ENCODE peak calls at places on chromosome 9, in four cellular contexts. One of them, this sample, is unnamed.

GRCh38 chr9:15421532-15421931 is 1.1 kb upstream of the SNAPC3 start:
- DNase-seq in HCT116: no peak
- DNase-seq in K562: no peak
- DNase-seq in HepG2: no peak
- DNase-seq in this sample: no peak

GRCh38 chr9:113650207-113651131 is 186.9 kb downstream of the RGS3 start:
- DNase-seq in HCT116: no peak
- DNase-seq in K562: no peak
- DNase-seq in HepG2: peak
- DNase-seq in this sample: peak

GRCh38 chr9:32742296-32742695 is 41.0 kb upstream of the TMEM215 start:
- DNase-seq in HCT116: no peak
- DNase-seq in K562: no peak
- DNase-seq in HepG2: no peak
- DNase-seq in this sample: no peak

GRCh38 chr9:129630967-129631672 is 5.2 kb downstream of the NTMT1 start:
- DNase-seq in HCT116: no peak
- DNase-seq in K562: no peak
- DNase-seq in HepG2: no peak
- DNase-seq in this sample: no peak

GRCh38 chr9:130857864-130858730 is 23.0 kb downstream of the ABL1 start:
- DNase-seq in HCT116: no peak
- DNase-seq in K562: no peak
- DNase-seq in HepG2: no peak
- DNase-seq in this sample: no peak

GRCh38 chr9:81002920-81003319 is 686.4 kb downstream of the TLE1 start:
- DNase-seq in HCT116: no peak
- DNase-seq in K562: no peak
- DNase-seq in HepG2: no peak
- DNase-seq in this sample: no peak

GRCh38 chr9:10612649-10613398 is at the start of gene PTPRD:
- DNase-seq in HCT116: no peak
- DNase-seq in K562: peak
- DNase-seq in HepG2: peak
- DNase-seq in this sample: no peak

GRCh38 chr9:115494393-115494792 is 376.4 kb upstream of the TNC start:
- DNase-seq in HCT116: no peak
- DNase-seq in K562: no peak
- DNase-seq in HepG2: no peak
- DNase-seq in this sample: no peak

GRCh38 chr9:120750421-120750820 is 36.2 kb upstream of the MEGF9 start:
- DNase-seq in HCT116: no peak
- DNase-seq in K562: no peak
- DNase-seq in HepG2: no peak
- DNase-seq in this sample: no peak

GRCh38 chr9:38440511-38440910 is 16.3 kb upstream of the IGFBPL1 start:
- DNase-seq in HCT116: no peak
- DNase-seq in K562: no peak
- DNase-seq in HepG2: no peak
- DNase-seq in this sample: no peak

GRCh38 chr9:37209431-37210386 is 89.3 kb downstream of the ZCCHC7 start:
- DNase-seq in HCT116: no peak
- DNase-seq in K562: peak
- DNase-seq in HepG2: peak
- DNase-seq in this sample: no peak

GRCh38 chr9:107258919-107259318 is 24.2 kb upstream of the RAD23B start:
- DNase-seq in HCT116: no peak
- DNase-seq in K562: no peak
- DNase-seq in HepG2: no peak
- DNase-seq in this sample: no peak

GRCh38 chr9:123349691-123350480 is 6.1 kb upstream of the CRB2 start:
- DNase-seq in HCT116: peak
- DNase-seq in K562: peak
- DNase-seq in HepG2: peak
- DNase-seq in this sample: peak

GRCh38 chr9:85212887-85213286 is 528.9 kb downstream of the AGTPBP1 start:
- DNase-seq in HCT116: peak
- DNase-seq in K562: peak
- DNase-seq in HepG2: no peak
- DNase-seq in this sample: no peak

GRCh38 chr9:137421838-137422667 is 909 bp downstream of the EXD3 start:
- DNase-seq in HCT116: no peak
- DNase-seq in K562: no peak
- DNase-seq in HepG2: no peak
- DNase-seq in this sample: no peak

GRCh38 chr9:120767451-120767850 is 25.8 kb downstream of the FBXW2 start:
- DNase-seq in HCT116: no peak
- DNase-seq in K562: no peak
- DNase-seq in HepG2: peak
- DNase-seq in this sample: no peak

GRCh38 chr9:134759001-134759607 is 117.5 kb downstream of the COL5A1 start:
- DNase-seq in HCT116: no peak
- DNase-seq in K562: no peak
- DNase-seq in HepG2: no peak
- DNase-seq in this sample: no peak

GRCh38 chr9:136753371-136754058 is 4.5 kb downstream of the LCN8 start:
- DNase-seq in HCT116: no peak
- DNase-seq in K562: no peak
- DNase-seq in HepG2: no peak
- DNase-seq in this sample: no peak

GRCh38 chr9:15349892-15350761 is 43.1 kb upstream of the TTC39B start:
- DNase-seq in HCT116: no peak
- DNase-seq in K562: no peak
- DNase-seq in HepG2: peak
- DNase-seq in this sample: no peak

GRCh38 chr9:113997610-113998009 is 80.5 kb downstream of the AMBP start:
- DNase-seq in HCT116: no peak
- DNase-seq in K562: no peak
- DNase-seq in HepG2: no peak
- DNase-seq in this sample: no peak

GRCh38 chr9:103942171-103942570 is 151.9 kb upstream of the SMC2 start:
- DNase-seq in HCT116: no peak
- DNase-seq in K562: no peak
- DNase-seq in HepG2: no peak
- DNase-seq in this sample: no peak

DNA sequence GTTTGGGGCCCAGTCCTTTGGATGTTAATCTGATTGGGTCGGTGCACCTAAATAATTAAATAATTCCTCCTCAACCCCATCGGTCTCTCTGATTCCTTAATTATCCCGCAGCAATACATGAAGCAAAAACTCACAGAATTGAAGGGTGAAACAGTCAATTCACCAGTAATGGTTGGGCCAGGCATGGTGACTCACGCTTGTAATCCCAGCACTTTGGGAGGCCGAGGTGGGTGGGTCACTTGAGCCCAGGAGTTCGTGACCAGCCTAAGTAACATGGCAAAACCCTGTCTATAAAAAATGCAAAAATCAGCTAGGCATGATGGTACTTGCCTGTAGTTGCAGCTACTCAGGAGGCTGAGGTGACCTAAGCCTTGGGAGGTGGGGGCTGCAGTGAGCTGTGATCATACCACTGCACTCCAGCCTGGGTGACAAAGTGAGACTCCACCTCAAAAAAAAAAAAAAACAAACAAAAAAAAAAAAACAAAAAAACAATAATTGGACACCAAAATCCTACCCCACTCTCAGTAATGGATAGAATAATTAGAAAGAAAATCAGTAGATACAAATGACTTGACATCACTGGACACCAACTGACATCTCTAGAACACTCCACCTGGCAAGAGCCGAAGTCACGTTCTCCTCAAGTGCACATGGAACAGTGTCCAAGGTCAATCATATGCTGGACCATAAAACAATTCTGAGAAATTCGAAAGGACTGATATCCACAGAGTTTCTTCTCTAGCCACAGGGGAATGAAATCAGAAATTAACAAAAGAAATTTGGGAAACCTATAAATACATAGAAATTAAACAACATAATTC is 5.3 kb downstream of the ABO start:
- DNase-seq in HCT116: no peak
- DNase-seq in K562: peak
- DNase-seq in HepG2: no peak
- DNase-seq in this sample: no peak
- TF ChIP-seq SIN3A in HCT116: no peak
- TF ChIP-seq SIN3A in K562: no peak
- TF ChIP-seq SIN3A in HepG2: no peak
- TF ChIP-seq SIN3A in this sample: no peak

GRCh38 chr9:34341659-34342266 is 12.4 kb downstream of the NUDT2 start:
- DNase-seq in HCT116: no peak
- DNase-seq in K562: no peak
- DNase-seq in HepG2: no peak
- DNase-seq in this sample: no peak

GRCh38 chr9:34337404-34337803 is 8.0 kb downstream of the NUDT2 start:
- DNase-seq in HCT116: no peak
- DNase-seq in K562: no peak
- DNase-seq in HepG2: no peak
- DNase-seq in this sample: no peak

GRCh38 chr9:34334916-34335315 is 5.5 kb downstream of the NUDT2 start:
- DNase-seq in HCT116: no peak
- DNase-seq in K562: no peak
- DNase-seq in HepG2: no peak
- DNase-seq in this sample: no peak

GRCh38 chr9:34335376-34335775 is 6.0 kb downstream of the NUDT2 start:
- DNase-seq in HCT116: no peak
- DNase-seq in K562: no peak
- DNase-seq in HepG2: no peak
- DNase-seq in this sample: no peak

GRCh38 chr9:34338664-34339063 is 9.3 kb downstream of the NUDT2 start:
- DNase-seq in HCT116: no peak
- DNase-seq in K562: no peak
- DNase-seq in HepG2: no peak
- DNase-seq in this sample: no peak
- TF ChIP-seq TCF7L2 in HCT116: no peak
- TF ChIP-seq TCF7L2 in K562: no peak
- TF ChIP-seq TCF7L2 in HepG2: no peak
- TF ChIP-seq TCF7L2 in this sample: no peak

DNA sequence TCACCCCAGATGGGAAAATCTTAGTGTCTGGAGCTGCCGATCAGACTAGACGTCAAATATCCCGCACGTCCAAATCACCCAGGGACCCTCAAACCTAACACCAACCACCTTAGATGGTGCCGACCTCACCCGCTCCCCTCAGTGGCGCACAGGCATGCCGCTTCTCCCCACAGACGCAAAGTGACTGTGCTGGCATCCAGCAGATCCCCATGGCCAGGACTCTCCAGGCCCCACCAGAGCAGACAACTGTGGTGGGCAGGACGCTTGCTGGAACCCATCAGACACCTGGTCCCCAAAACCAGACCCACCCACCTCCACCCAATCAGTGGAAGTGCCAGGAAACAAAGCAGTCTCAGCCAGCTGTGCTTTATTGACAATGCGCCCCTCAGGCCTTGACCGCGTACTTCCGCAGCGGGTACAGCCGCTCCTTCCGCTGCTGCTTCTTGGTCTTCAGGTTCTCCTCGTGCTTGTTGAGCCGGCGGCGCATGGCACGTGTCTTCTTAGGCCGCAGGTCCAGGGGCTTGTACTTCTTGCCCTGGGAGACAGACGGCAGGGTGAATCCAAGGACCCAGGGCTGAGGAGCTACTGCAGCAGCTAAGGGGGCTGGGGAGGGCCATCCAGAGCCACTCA is 4.1 kb downstream of the RPL35 start:
- DNase-seq in HCT116: no peak
- DNase-seq in K562: no peak
- DNase-seq in HepG2: no peak
- DNase-seq in this sample: no peak
- TF ChIP-seq POLR2AphosphoS5 in HCT116: no peak
- TF ChIP-seq POLR2AphosphoS5 in K562: no peak
- TF ChIP-seq POLR2AphosphoS5 in HepG2: no peak
- TF ChIP-seq POLR2AphosphoS5 in this sample: no peak

GRCh38 chr9:108534741-108535140 is 321.0 kb downstream of the ACTL7B start:
- DNase-seq in HCT116: peak
- DNase-seq in K562: no peak
- DNase-seq in HepG2: no peak
- DNase-seq in this sample: no peak
- TF ChIP-seq SIN3A in HCT116: no peak
- TF ChIP-seq SIN3A in K562: no peak
- TF ChIP-seq SIN3A in HepG2: no peak
- TF ChIP-seq SIN3A in this sample: no peak

This sample was measured in Panc1.